ENCODE peak calls at places on chromosomes 11 and 22, in seven cellular contexts. One of them, this sample, is unnamed.

GRCh38 chr11:17257200-17257599 is 19.3 kb upstream of the NUCB2 start:
- DNase-seq in GM12891: no peak
- DNase-seq in Panc1: peak; percentile 71
- DNase-seq in sigmoid colon: no peak
- DNase-seq in transverse colon: no peak
- DNase-seq in GM23338: no peak
- DNase-seq in HCT116: no peak
- DNase-seq in this sample: no peak

GRCh38 chr22:46395145-46395544 is 59.6 kb downstream of the TRMU start:
- DNase-seq in GM12891: no peak
- DNase-seq in Panc1: no peak
- DNase-seq in sigmoid colon: no peak
- DNase-seq in transverse colon: no peak
- DNase-seq in GM23338: no peak
- DNase-seq in HCT116: no peak
- DNase-seq in this sample: no peak

GRCh38 chr22:28894320-28894719 is 10.9 kb downstream of the ZNRF3 start:
- DNase-seq in GM12891: no peak
- DNase-seq in Panc1: no peak
- DNase-seq in sigmoid colon: no peak
- DNase-seq in transverse colon: peak; percentile 64
- DNase-seq in GM23338: no peak
- DNase-seq in HCT116: no peak
- DNase-seq in this sample: no peak

GRCh38 chr11:80900265-80900664 is 1459.4 kb upstream of the TENM4 start:
- DNase-seq in GM12891: no peak
- DNase-seq in Panc1: no peak
- DNase-seq in sigmoid colon: no peak
- DNase-seq in transverse colon: no peak
- DNase-seq in GM23338: no peak
- DNase-seq in HCT116: no peak
- DNase-seq in this sample: no peak

GRCh38 chr11:86719781-86720463 is 47.5 kb upstream of the ME3 start:
- DNase-seq in GM12891: no peak
- DNase-seq in Panc1: no peak
- DNase-seq in sigmoid colon: no peak
- DNase-seq in transverse colon: no peak
- DNase-seq in GM23338: no peak
- DNase-seq in HCT116: no peak
- DNase-seq in this sample: no peak

GRCh38 chr11:1854949-1855885 is 2.3 kb downstream of the LSP1 start:
- DNase-seq in GM12891: peak; percentile 88
- DNase-seq in Panc1: no peak
- DNase-seq in sigmoid colon: no peak
- DNase-seq in transverse colon: no peak
- DNase-seq in GM23338: no peak
- DNase-seq in HCT116: no peak
- DNase-seq in this sample: no peak

GRCh38 chr22:27670701-27671412 is 130.7 kb downstream of the MN1 start:
- DNase-seq in GM12891: no peak
- DNase-seq in Panc1: no peak
- DNase-seq in sigmoid colon: no peak
- DNase-seq in transverse colon: peak; percentile 40
- DNase-seq in GM23338: peak; percentile 93
- DNase-seq in HCT116: peak; percentile 34
- DNase-seq in this sample: peak; percentile 78

GRCh38 chr11:120808616-120809050 is 215.3 kb upstream of the TBCEL start:
- DNase-seq in GM12891: no peak
- DNase-seq in Panc1: no peak
- DNase-seq in sigmoid colon: no peak
- DNase-seq in transverse colon: no peak
- DNase-seq in GM23338: no peak
- DNase-seq in HCT116: no peak
- DNase-seq in this sample: no peak

GRCh38 chr11:110524227-110524626 is 94.5 kb downstream of the FDX1 start:
- DNase-seq in GM12891: no peak
- DNase-seq in Panc1: no peak
- DNase-seq in sigmoid colon: no peak
- DNase-seq in transverse colon: no peak
- DNase-seq in GM23338: no peak
- DNase-seq in HCT116: no peak
- DNase-seq in this sample: no peak

GRCh38 chr22:40487663-40488249 is 117.4 kb downstream of the SGSM3 start:
- DNase-seq in GM12891: no peak
- DNase-seq in Panc1: no peak
- DNase-seq in sigmoid colon: no peak
- DNase-seq in transverse colon: no peak
- DNase-seq in GM23338: peak; percentile 60
- DNase-seq in HCT116: no peak
- DNase-seq in this sample: no peak

GRCh38 chr11:16946477-16947282 is 67.5 kb downstream of the PLEKHA7 start:
- DNase-seq in GM12891: no peak
- DNase-seq in Panc1: no peak
- DNase-seq in sigmoid colon: no peak
- DNase-seq in transverse colon: no peak
- DNase-seq in GM23338: peak; percentile 43
- DNase-seq in HCT116: no peak
- DNase-seq in this sample: no peak

GRCh38 chr22:45201678-45202332 is 38.1 kb downstream of the NUP50 start:
- DNase-seq in GM12891: no peak
- DNase-seq in Panc1: no peak
- DNase-seq in sigmoid colon: peak; percentile 58
- DNase-seq in transverse colon: no peak
- DNase-seq in GM23338: no peak
- DNase-seq in HCT116: no peak
- DNase-seq in this sample: peak; percentile 37

GRCh38 chr11:72683782-72684200 is 9.6 kb upstream of the PDE2A start:
- DNase-seq in GM12891: peak; percentile 85
- DNase-seq in Panc1: peak; percentile 52
- DNase-seq in sigmoid colon: no peak
- DNase-seq in transverse colon: peak; percentile 60
- DNase-seq in GM23338: peak; percentile 82
- DNase-seq in HCT116: no peak
- DNase-seq in this sample: peak; percentile 99

GRCh38 chr22:25407226-25407858 is 157.1 kb upstream of the GRK3 start:
- DNase-seq in GM12891: no peak
- DNase-seq in Panc1: no peak
- DNase-seq in sigmoid colon: no peak
- DNase-seq in transverse colon: no peak
- DNase-seq in GM23338: no peak
- DNase-seq in HCT116: no peak
- DNase-seq in this sample: no peak

GRCh38 chr11:103047837-103048236 is 44.1 kb downstream of the DCUN1D5 start:
- DNase-seq in GM12891: no peak
- DNase-seq in Panc1: no peak
- DNase-seq in sigmoid colon: no peak
- DNase-seq in transverse colon: no peak
- DNase-seq in GM23338: no peak
- DNase-seq in HCT116: no peak
- DNase-seq in this sample: no peak

GRCh38 chr22:29040385-29041275 is 21.0 kb downstream of the C22orf31 start:
- DNase-seq in GM12891: no peak
- DNase-seq in Panc1: peak; percentile 67
- DNase-seq in sigmoid colon: peak; percentile 81
- DNase-seq in transverse colon: peak; percentile 66
- DNase-seq in GM23338: peak; percentile 88
- DNase-seq in HCT116: peak; percentile 73
- DNase-seq in this sample: no peak

GRCh38 chr11:128472128-128473110 is 114.9 kb downstream of the ETS1 start:
- DNase-seq in GM12891: no peak
- DNase-seq in Panc1: no peak
- DNase-seq in sigmoid colon: no peak
- DNase-seq in transverse colon: no peak
- DNase-seq in GM23338: no peak
- DNase-seq in HCT116: no peak
- DNase-seq in this sample: no peak

GRCh38 chr11:116386118-116386699 is 386.6 kb downstream of the BUD13 start:
- DNase-seq in GM12891: no peak
- DNase-seq in Panc1: no peak
- DNase-seq in sigmoid colon: no peak
- DNase-seq in transverse colon: no peak
- DNase-seq in GM23338: peak; percentile 19
- DNase-seq in HCT116: no peak
- DNase-seq in this sample: no peak
- TF ChIP-seq POLR2AphosphoS5 in GM12891: no peak
- TF ChIP-seq POLR2AphosphoS5 in Panc1: no peak
- TF ChIP-seq POLR2AphosphoS5 in sigmoid colon: no peak
- TF ChIP-seq POLR2AphosphoS5 in transverse colon: no peak
- TF ChIP-seq POLR2AphosphoS5 in GM23338: no peak
- TF ChIP-seq POLR2AphosphoS5 in HCT116: no peak
- TF ChIP-seq POLR2AphosphoS5 in this sample: no peak

GRCh38 chr11:46347637-46348311 is 511 bp downstream of the DGKZ start:
- DNase-seq in GM12891: no peak
- DNase-seq in Panc1: no peak
- DNase-seq in sigmoid colon: peak; percentile 77
- DNase-seq in transverse colon: peak; percentile 34
- DNase-seq in GM23338: no peak
- DNase-seq in HCT116: no peak
- DNase-seq in this sample: no peak

GRCh38 chr11:46350695-46351094 is 3.4 kb downstream of the DGKZ start:
- DNase-seq in GM12891: no peak
- DNase-seq in Panc1: no peak
- DNase-seq in sigmoid colon: no peak
- DNase-seq in transverse colon: no peak
- DNase-seq in GM23338: no peak
- DNase-seq in HCT116: no peak
- DNase-seq in this sample: no peak

GRCh38 chr11:46348566-46348981 is 1.3 kb downstream of the DGKZ start:
- DNase-seq in GM12891: no peak
- DNase-seq in Panc1: no peak
- DNase-seq in sigmoid colon: no peak
- DNase-seq in transverse colon: peak; percentile 39
- DNase-seq in GM23338: no peak
- DNase-seq in HCT116: no peak
- DNase-seq in this sample: no peak

GRCh38 chr11:46346886-46347636 is at the start of gene DGKZ:
- DNase-seq in GM12891: peak; percentile 90
- DNase-seq in Panc1: no peak
- DNase-seq in sigmoid colon: peak; percentile 93
- DNase-seq in transverse colon: peak; percentile 90
- DNase-seq in GM23338: peak; percentile 80
- DNase-seq in HCT116: peak; percentile 35
- DNase-seq in this sample: no peak

GRCh38 chr11:46348986-46349401 is 1.7 kb downstream of the DGKZ start:
- DNase-seq in GM12891: no peak
- DNase-seq in Panc1: no peak
- DNase-seq in sigmoid colon: no peak
- DNase-seq in transverse colon: peak; percentile 46
- DNase-seq in GM23338: no peak
- DNase-seq in HCT116: no peak
- DNase-seq in this sample: no peak
- TF ChIP-seq POLR2AphosphoS5 in GM12891: no peak
- TF ChIP-seq POLR2AphosphoS5 in Panc1: no peak
- TF ChIP-seq POLR2AphosphoS5 in sigmoid colon: no peak
- TF ChIP-seq POLR2AphosphoS5 in transverse colon: no peak
- TF ChIP-seq POLR2AphosphoS5 in GM23338: no peak
- TF ChIP-seq POLR2AphosphoS5 in HCT116: no peak
- TF ChIP-seq POLR2AphosphoS5 in this sample: no peak

DNA sequence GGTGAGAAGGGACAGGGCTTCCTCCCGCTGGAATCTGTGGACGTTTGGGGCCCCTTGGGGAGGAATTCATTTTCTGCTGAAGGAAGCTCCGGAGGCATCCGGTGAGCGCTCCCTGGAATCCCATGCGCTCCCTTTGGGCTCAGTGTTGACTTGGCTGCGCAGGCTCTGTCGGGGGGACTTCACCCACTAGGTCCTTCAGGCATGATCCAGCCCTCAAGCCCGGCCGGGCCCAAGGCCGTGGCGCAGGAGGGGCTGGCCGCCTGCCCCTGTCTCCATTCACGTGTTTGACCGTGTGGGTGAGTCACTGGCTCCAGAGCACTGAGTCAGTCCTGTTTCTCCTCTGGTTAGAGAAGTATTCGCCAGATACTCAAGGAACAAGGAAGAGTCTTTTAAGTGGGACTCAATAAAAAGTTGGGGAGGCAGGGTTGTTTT is 1.4 kb downstream of the CTTN start:
- DNase-seq in GM12891: no peak
- DNase-seq in Panc1: peak; percentile 80
- DNase-seq in sigmoid colon: peak; percentile 94
- DNase-seq in transverse colon: peak; percentile 74
- DNase-seq in GM23338: peak; percentile 76
- DNase-seq in HCT116: peak; percentile 87
- DNase-seq in this sample: peak; percentile 57
- TF ChIP-seq POLR2AphosphoS5 in GM12891: no peak
- TF ChIP-seq POLR2AphosphoS5 in Panc1: no peak
- TF ChIP-seq POLR2AphosphoS5 in sigmoid colon: peak; percentile 56
- TF ChIP-seq POLR2AphosphoS5 in transverse colon: peak; percentile 48
- TF ChIP-seq POLR2AphosphoS5 in GM23338: no peak
- TF ChIP-seq POLR2AphosphoS5 in HCT116: peak; percentile 69
- TF ChIP-seq POLR2AphosphoS5 in this sample: no peak

DNA sequence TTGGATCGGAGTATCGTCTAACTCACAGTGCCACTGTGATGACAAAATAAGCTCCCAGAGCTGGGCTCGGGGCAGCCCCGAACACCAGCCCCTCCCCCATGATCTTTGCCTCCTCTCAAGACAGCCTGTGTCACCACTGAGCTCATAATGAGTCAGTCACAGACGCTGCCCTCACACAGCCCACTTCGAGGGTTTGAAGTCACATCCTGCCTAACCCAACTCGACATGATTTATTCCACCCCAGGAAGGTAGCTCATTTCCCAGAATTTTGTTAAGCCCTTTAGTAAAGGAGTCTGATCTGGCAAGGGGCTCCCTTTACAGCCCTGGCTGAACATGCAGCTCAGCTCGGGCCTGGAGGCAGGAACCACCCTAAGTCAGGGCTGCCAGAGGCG is 22.8 kb downstream of the MYH9 start:
- DNase-seq in GM12891: peak; percentile 60
- DNase-seq in Panc1: peak; percentile 82
- DNase-seq in sigmoid colon: peak; percentile 90
- DNase-seq in transverse colon: peak; percentile 75
- DNase-seq in GM23338: no peak
- DNase-seq in HCT116: peak; percentile 76
- DNase-seq in this sample: no peak
- TF ChIP-seq POLR2AphosphoS5 in GM12891: no peak
- TF ChIP-seq POLR2AphosphoS5 in Panc1: peak; percentile 27
- TF ChIP-seq POLR2AphosphoS5 in sigmoid colon: peak; percentile 44
- TF ChIP-seq POLR2AphosphoS5 in transverse colon: peak; percentile 59
- TF ChIP-seq POLR2AphosphoS5 in GM23338: no peak
- TF ChIP-seq POLR2AphosphoS5 in HCT116: no peak
- TF ChIP-seq POLR2AphosphoS5 in this sample: no peak

GRCh38 chr22:50717709-50718351 is 20.2 kb upstream of the ACR start:
- DNase-seq in GM12891: no peak
- DNase-seq in Panc1: no peak
- DNase-seq in sigmoid colon: no peak
- DNase-seq in transverse colon: no peak
- DNase-seq in GM23338: no peak
- DNase-seq in HCT116: no peak
- DNase-seq in this sample: no peak
- TF ChIP-seq POLR2AphosphoS5 in GM12891: no peak
- TF ChIP-seq POLR2AphosphoS5 in Panc1: no peak
- TF ChIP-seq POLR2AphosphoS5 in sigmoid colon: no peak
- TF ChIP-seq POLR2AphosphoS5 in transverse colon: no peak
- TF ChIP-seq POLR2AphosphoS5 in GM23338: no peak
- TF ChIP-seq POLR2AphosphoS5 in HCT116: no peak
- TF ChIP-seq POLR2AphosphoS5 in this sample: no peak

GRCh38 chr22:36201630-36202312 is at the start of gene APOL4:
- DNase-seq in GM12891: no peak
- DNase-seq in Panc1: no peak
- DNase-seq in sigmoid colon: peak; percentile 88
- DNase-seq in transverse colon: peak; percentile 66
- DNase-seq in GM23338: no peak
- DNase-seq in HCT116: no peak
- DNase-seq in this sample: no peak
- TF ChIP-seq POLR2AphosphoS5 in GM12891: no peak
- TF ChIP-seq POLR2AphosphoS5 in Panc1: no peak
- TF ChIP-seq POLR2AphosphoS5 in sigmoid colon: peak; percentile 33
- TF ChIP-seq POLR2AphosphoS5 in transverse colon: peak; percentile 32
- TF ChIP-seq POLR2AphosphoS5 in GM23338: no peak
- TF ChIP-seq POLR2AphosphoS5 in HCT116: no peak
- TF ChIP-seq POLR2AphosphoS5 in this sample: no peak